ENCODE peak calls at places on chromosomes 6 and 20, in eight cellular contexts. One of them, this sample, is unnamed.
A peak's percentile ranks its signal among the peaks of the same experiment; 100 is the strongest.

GRCh38 chr20:63911171-63911570 is 16.2 kb downstream of the DNAJC5 start:
- DNase-seq in stimulated activated CD8-positive, alpha-beta memory T cell treated with anti-CD3 and anti-CD28 coated beads, Interleukin-7, amount 100 ng/mL, for 24 hours: no peak
- DNase-seq in HFFc6: no peak
- DNase-seq in non-pigmented ciliary epithelial cell: no peak
- DNase-seq in T-cell: no peak
- DNase-seq in G401: peak; percentile 71
- DNase-seq in natural killer cell treated with Interleukin-12 subunit alpha and Interleukin-12 subunit beta and Interleukin-15 and Interleukin-18, amount 100 ng/mL, for 72 hours: no peak
- DNase-seq in CD8-positive, alpha-beta T cell: no peak
- DNase-seq in this sample: no peak

GRCh38 chr6:42304313-42304712 is 86.7 kb upstream of the MRPS10 start:
- DNase-seq in G401: no peak
- DNase-seq in CD8-positive, alpha-beta T cell: no peak
- DNase-seq in T-cell: no peak
- DNase-seq in natural killer cell treated with Interleukin-12 subunit alpha and Interleukin-12 subunit beta and Interleukin-15 and Interleukin-18, amount 100 ng/mL, for 72 hours: no peak
- DNase-seq in non-pigmented ciliary epithelial cell: no peak
- DNase-seq in stimulated activated CD8-positive, alpha-beta memory T cell treated with anti-CD3 and anti-CD28 coated beads, Interleukin-7, amount 100 ng/mL, for 24 hours: no peak
- DNase-seq in HFFc6: no peak
- DNase-seq in this sample: no peak

GRCh38 chr6:27138837-27139752 is 108.4 kb upstream of the PRSS16 start:
- DNase-seq in natural killer cell treated with Interleukin-12 subunit alpha and Interleukin-12 subunit beta and Interleukin-15 and Interleukin-18, amount 100 ng/mL, for 72 hours: peak; percentile 83
- DNase-seq in CD8-positive, alpha-beta T cell: peak; percentile 38
- DNase-seq in stimulated activated CD8-positive, alpha-beta memory T cell treated with anti-CD3 and anti-CD28 coated beads, Interleukin-7, amount 100 ng/mL, for 24 hours: no peak
- DNase-seq in HFFc6: peak; percentile 21
- DNase-seq in non-pigmented ciliary epithelial cell: no peak
- DNase-seq in G401: peak; percentile 45
- DNase-seq in T-cell: peak; percentile 41
- DNase-seq in this sample: peak; percentile 47

GRCh38 chr6:64553414-64553813 is 917.8 kb downstream of the PHF3 start:
- DNase-seq in T-cell: no peak
- DNase-seq in non-pigmented ciliary epithelial cell: no peak
- DNase-seq in natural killer cell treated with Interleukin-12 subunit alpha and Interleukin-12 subunit beta and Interleukin-15 and Interleukin-18, amount 100 ng/mL, for 72 hours: no peak
- DNase-seq in stimulated activated CD8-positive, alpha-beta memory T cell treated with anti-CD3 and anti-CD28 coated beads, Interleukin-7, amount 100 ng/mL, for 24 hours: no peak
- DNase-seq in CD8-positive, alpha-beta T cell: no peak
- DNase-seq in G401: no peak
- DNase-seq in HFFc6: no peak
- DNase-seq in this sample: peak; percentile 23

GRCh38 chr6:169398342-169399105 is 144.9 kb upstream of the THBS2 start:
- DNase-seq in non-pigmented ciliary epithelial cell: no peak
- DNase-seq in T-cell: no peak
- DNase-seq in G401: no peak
- DNase-seq in HFFc6: no peak
- DNase-seq in CD8-positive, alpha-beta T cell: no peak
- DNase-seq in natural killer cell treated with Interleukin-12 subunit alpha and Interleukin-12 subunit beta and Interleukin-15 and Interleukin-18, amount 100 ng/mL, for 72 hours: no peak
- DNase-seq in stimulated activated CD8-positive, alpha-beta memory T cell treated with anti-CD3 and anti-CD28 coated beads, Interleukin-7, amount 100 ng/mL, for 24 hours: no peak
- DNase-seq in this sample: no peak

GRCh38 chr6:44151348-44152108 is 7.1 kb upstream of the CAPN11 start:
- DNase-seq in HFFc6: peak; percentile 18
- DNase-seq in T-cell: peak; percentile 58
- DNase-seq in natural killer cell treated with Interleukin-12 subunit alpha and Interleukin-12 subunit beta and Interleukin-15 and Interleukin-18, amount 100 ng/mL, for 72 hours: peak; percentile 77
- DNase-seq in stimulated activated CD8-positive, alpha-beta memory T cell treated with anti-CD3 and anti-CD28 coated beads, Interleukin-7, amount 100 ng/mL, for 24 hours: peak; percentile 61
- DNase-seq in non-pigmented ciliary epithelial cell: no peak
- DNase-seq in G401: peak; percentile 65
- DNase-seq in CD8-positive, alpha-beta T cell: peak; percentile 75
- DNase-seq in this sample: peak; percentile 74

GRCh38 chr6:42929928-42930360 is 664 bp downstream of the CNPY3 start:
- DNase-seq in CD8-positive, alpha-beta T cell: peak; percentile 43
- DNase-seq in G401: no peak
- DNase-seq in T-cell: peak; percentile 43
- DNase-seq in non-pigmented ciliary epithelial cell: peak; percentile 51
- DNase-seq in HFFc6: peak; percentile 77
- DNase-seq in natural killer cell treated with Interleukin-12 subunit alpha and Interleukin-12 subunit beta and Interleukin-15 and Interleukin-18, amount 100 ng/mL, for 72 hours: peak; percentile 82
- DNase-seq in stimulated activated CD8-positive, alpha-beta memory T cell treated with anti-CD3 and anti-CD28 coated beads, Interleukin-7, amount 100 ng/mL, for 24 hours: peak; percentile 37
- DNase-seq in this sample: peak; percentile 80

GRCh38 chr6:162605881-162606280 is 121.7 kb downstream of the PRKN start:
- DNase-seq in natural killer cell treated with Interleukin-12 subunit alpha and Interleukin-12 subunit beta and Interleukin-15 and Interleukin-18, amount 100 ng/mL, for 72 hours: no peak
- DNase-seq in T-cell: no peak
- DNase-seq in HFFc6: no peak
- DNase-seq in non-pigmented ciliary epithelial cell: no peak
- DNase-seq in stimulated activated CD8-positive, alpha-beta memory T cell treated with anti-CD3 and anti-CD28 coated beads, Interleukin-7, amount 100 ng/mL, for 24 hours: no peak
- DNase-seq in CD8-positive, alpha-beta T cell: no peak
- DNase-seq in G401: no peak
- DNase-seq in this sample: no peak

GRCh38 chr6:73768630-73769029 is 72.6 kb downstream of the CD109 start:
- DNase-seq in T-cell: no peak
- DNase-seq in stimulated activated CD8-positive, alpha-beta memory T cell treated with anti-CD3 and anti-CD28 coated beads, Interleukin-7, amount 100 ng/mL, for 24 hours: no peak
- DNase-seq in natural killer cell treated with Interleukin-12 subunit alpha and Interleukin-12 subunit beta and Interleukin-15 and Interleukin-18, amount 100 ng/mL, for 72 hours: no peak
- DNase-seq in non-pigmented ciliary epithelial cell: no peak
- DNase-seq in HFFc6: no peak
- DNase-seq in G401: no peak
- DNase-seq in CD8-positive, alpha-beta T cell: no peak
- DNase-seq in this sample: no peak

GRCh38 chr20:57425150-57426013 is 34.2 kb downstream of the RBM38 start:
- DNase-seq in CD8-positive, alpha-beta T cell: no peak
- DNase-seq in G401: no peak
- DNase-seq in HFFc6: no peak
- DNase-seq in stimulated activated CD8-positive, alpha-beta memory T cell treated with anti-CD3 and anti-CD28 coated beads, Interleukin-7, amount 100 ng/mL, for 24 hours: no peak
- DNase-seq in natural killer cell treated with Interleukin-12 subunit alpha and Interleukin-12 subunit beta and Interleukin-15 and Interleukin-18, amount 100 ng/mL, for 72 hours: no peak
- DNase-seq in T-cell: no peak
- DNase-seq in non-pigmented ciliary epithelial cell: no peak
- DNase-seq in this sample: peak; percentile 37

This sample was measured in choroid plexus epithelial cell.